ENCODE peak calls at places on chromosome 15, in nine cellular contexts. One of them, this sample, is unnamed.

GRCh38 chr15:74904190-74904805 is 2.4 kb downstream of the FAM219B start:
- DNase-seq in fibroblast of pulmonary artery: no peak
- DNase-seq in adrenal gland: no peak
- DNase-seq in iPS DF 6.9: no peak
- DNase-seq in colonic mucosa: no peak
- DNase-seq in mammary epithelial cell: no peak
- DNase-seq in cardiac fibroblast: no peak
- DNase-seq in MM.1S: no peak
- DNase-seq in stomach: no peak
- DNase-seq in this sample: no peak

GRCh38 chr15:66569461-66570137 is 3.8 kb upstream of the LCTL start:
- DNase-seq in fibroblast of pulmonary artery: no peak
- DNase-seq in adrenal gland: no peak
- DNase-seq in iPS DF 6.9: no peak
- DNase-seq in colonic mucosa: no peak
- DNase-seq in mammary epithelial cell: no peak
- DNase-seq in cardiac fibroblast: no peak
- DNase-seq in MM.1S: no peak
- DNase-seq in stomach: no peak
- DNase-seq in this sample: no peak

GRCh38 chr15:31096563-31096962 is 5.0 kb downstream of the TRPM1 start:
- DNase-seq in fibroblast of pulmonary artery: no peak
- DNase-seq in adrenal gland: no peak
- DNase-seq in iPS DF 6.9: no peak
- DNase-seq in colonic mucosa: no peak
- DNase-seq in mammary epithelial cell: no peak
- DNase-seq in cardiac fibroblast: no peak
- DNase-seq in MM.1S: no peak
- DNase-seq in stomach: no peak
- DNase-seq in this sample: no peak

GRCh38 chr15:101121511-101122090 is 130.2 kb downstream of the CHSY1 start:
- DNase-seq in fibroblast of pulmonary artery: peak
- DNase-seq in adrenal gland: peak
- DNase-seq in iPS DF 6.9: no peak
- DNase-seq in colonic mucosa: peak
- DNase-seq in mammary epithelial cell: peak
- DNase-seq in cardiac fibroblast: peak
- DNase-seq in MM.1S: peak
- DNase-seq in stomach: peak
- DNase-seq in this sample: no peak

GRCh38 chr15:66860844-66861243 is 158.8 kb downstream of the SMAD6 start:
- DNase-seq in fibroblast of pulmonary artery: no peak
- DNase-seq in adrenal gland: peak
- DNase-seq in iPS DF 6.9: no peak
- DNase-seq in colonic mucosa: peak
- DNase-seq in mammary epithelial cell: no peak
- DNase-seq in cardiac fibroblast: no peak
- DNase-seq in MM.1S: no peak
- DNase-seq in stomach: no peak
- DNase-seq in this sample: no peak

GRCh38 chr15:68055224-68055705 is 1.1 kb downstream of the PIAS1 start:
- DNase-seq in fibroblast of pulmonary artery: peak
- DNase-seq in adrenal gland: peak
- DNase-seq in iPS DF 6.9: no peak
- DNase-seq in colonic mucosa: peak
- DNase-seq in mammary epithelial cell: peak
- DNase-seq in cardiac fibroblast: peak
- DNase-seq in MM.1S: peak
- DNase-seq in stomach: no peak
- DNase-seq in this sample: peak

GRCh38 chr15:78174398-78174797 is 25.2 kb downstream of the IDH3A start:
- DNase-seq in fibroblast of pulmonary artery: no peak
- DNase-seq in adrenal gland: peak
- DNase-seq in iPS DF 6.9: no peak
- DNase-seq in colonic mucosa: peak
- DNase-seq in mammary epithelial cell: no peak
- DNase-seq in cardiac fibroblast: no peak
- DNase-seq in MM.1S: peak
- DNase-seq in stomach: no peak
- DNase-seq in this sample: peak

GRCh38 chr15:45168286-45168685 is 19.5 kb downstream of the SHF start:
- DNase-seq in fibroblast of pulmonary artery: no peak
- DNase-seq in adrenal gland: no peak
- DNase-seq in iPS DF 6.9: no peak
- DNase-seq in colonic mucosa: no peak
- DNase-seq in mammary epithelial cell: no peak
- DNase-seq in cardiac fibroblast: no peak
- DNase-seq in MM.1S: no peak
- DNase-seq in stomach: no peak
- DNase-seq in this sample: no peak

GRCh38 chr15:74642328-74642723 is 26.7 kb downstream of the CLK3 start:
- DNase-seq in fibroblast of pulmonary artery: no peak
- DNase-seq in adrenal gland: no peak
- DNase-seq in iPS DF 6.9: no peak
- DNase-seq in colonic mucosa: no peak
- DNase-seq in mammary epithelial cell: no peak
- DNase-seq in cardiac fibroblast: no peak
- DNase-seq in MM.1S: no peak
- DNase-seq in stomach: peak
- DNase-seq in this sample: no peak

GRCh38 chr15:82597815-82598214 is 49.3 kb downstream of the CPEB1 start:
- DNase-seq in fibroblast of pulmonary artery: no peak
- DNase-seq in adrenal gland: no peak
- DNase-seq in iPS DF 6.9: no peak
- DNase-seq in colonic mucosa: no peak
- DNase-seq in mammary epithelial cell: no peak
- DNase-seq in cardiac fibroblast: no peak
- DNase-seq in MM.1S: no peak
- DNase-seq in stomach: no peak
- DNase-seq in this sample: no peak

GRCh38 chr15:56160966-56161365 is 82.7 kb downstream of the RFX7 start:
- DNase-seq in fibroblast of pulmonary artery: peak
- DNase-seq in adrenal gland: no peak
- DNase-seq in iPS DF 6.9: no peak
- DNase-seq in colonic mucosa: no peak
- DNase-seq in mammary epithelial cell: no peak
- DNase-seq in cardiac fibroblast: peak
- DNase-seq in MM.1S: no peak
- DNase-seq in stomach: no peak
- DNase-seq in this sample: no peak

GRCh38 chr15:39016706-39017105 is 452.1 kb upstream of the RASGRP1 start:
- DNase-seq in fibroblast of pulmonary artery: peak
- DNase-seq in adrenal gland: no peak
- DNase-seq in iPS DF 6.9: no peak
- DNase-seq in colonic mucosa: no peak
- DNase-seq in mammary epithelial cell: no peak
- DNase-seq in cardiac fibroblast: no peak
- DNase-seq in MM.1S: no peak
- DNase-seq in stomach: no peak
- DNase-seq in this sample: no peak

GRCh38 chr15:93362821-93363220 is 273.8 kb upstream of the RGMA start:
- DNase-seq in fibroblast of pulmonary artery: no peak
- DNase-seq in adrenal gland: no peak
- DNase-seq in iPS DF 6.9: no peak
- DNase-seq in colonic mucosa: no peak
- DNase-seq in mammary epithelial cell: no peak
- DNase-seq in cardiac fibroblast: no peak
- DNase-seq in MM.1S: no peak
- DNase-seq in stomach: no peak
- DNase-seq in this sample: no peak

GRCh38 chr15:101320501-101321052 is 25.5 kb upstream of the SNRPA1 start:
- DNase-seq in fibroblast of pulmonary artery: peak
- DNase-seq in adrenal gland: peak
- DNase-seq in iPS DF 6.9: peak
- DNase-seq in colonic mucosa: no peak
- DNase-seq in mammary epithelial cell: no peak
- DNase-seq in cardiac fibroblast: peak
- DNase-seq in MM.1S: peak
- DNase-seq in stomach: peak
- DNase-seq in this sample: peak

GRCh38 chr15:74832826-74833225 is 6.4 kb downstream of the CPLX3 start:
- DNase-seq in fibroblast of pulmonary artery: no peak
- DNase-seq in adrenal gland: no peak
- DNase-seq in iPS DF 6.9: no peak
- DNase-seq in colonic mucosa: no peak
- DNase-seq in mammary epithelial cell: no peak
- DNase-seq in cardiac fibroblast: no peak
- DNase-seq in MM.1S: no peak
- DNase-seq in stomach: no peak
- DNase-seq in this sample: no peak

GRCh38 chr15:91706366-91707032 is 147.0 kb upstream of the SLCO3A1 start:
- DNase-seq in fibroblast of pulmonary artery: peak
- DNase-seq in adrenal gland: peak
- DNase-seq in iPS DF 6.9: peak
- DNase-seq in colonic mucosa: peak
- DNase-seq in mammary epithelial cell: peak
- DNase-seq in cardiac fibroblast: peak
- DNase-seq in MM.1S: peak
- DNase-seq in stomach: peak
- DNase-seq in this sample: peak

GRCh38 chr15:45139770-45140169 is 10.0 kb downstream of the DUOX1 start:
- DNase-seq in fibroblast of pulmonary artery: no peak
- DNase-seq in adrenal gland: no peak
- DNase-seq in iPS DF 6.9: no peak
- DNase-seq in colonic mucosa: no peak
- DNase-seq in mammary epithelial cell: no peak
- DNase-seq in cardiac fibroblast: no peak
- DNase-seq in MM.1S: no peak
- DNase-seq in stomach: peak
- DNase-seq in this sample: no peak

GRCh38 chr15:82312611-82313349 is 36.5 kb downstream of the GOLGA6L10 start:
- DNase-seq in fibroblast of pulmonary artery: peak
- DNase-seq in adrenal gland: peak
- DNase-seq in iPS DF 6.9: no peak
- DNase-seq in colonic mucosa: no peak
- DNase-seq in mammary epithelial cell: no peak
- DNase-seq in cardiac fibroblast: peak
- DNase-seq in MM.1S: no peak
- DNase-seq in stomach: peak
- DNase-seq in this sample: no peak

GRCh38 chr15:20345401-20345958 is 196.1 kb downstream of the GOLGA6L6 start:
- DNase-seq in fibroblast of pulmonary artery: no peak
- DNase-seq in adrenal gland: peak
- DNase-seq in iPS DF 6.9: no peak
- DNase-seq in colonic mucosa: no peak
- DNase-seq in mammary epithelial cell: no peak
- DNase-seq in cardiac fibroblast: no peak
- DNase-seq in MM.1S: peak
- DNase-seq in stomach: no peak
- DNase-seq in this sample: no peak

GRCh38 chr15:68470049-68470738 is 38.2 kb upstream of the ITGA11 start:
- DNase-seq in fibroblast of pulmonary artery: no peak
- DNase-seq in adrenal gland: no peak
- DNase-seq in iPS DF 6.9: no peak
- DNase-seq in colonic mucosa: no peak
- DNase-seq in mammary epithelial cell: no peak
- DNase-seq in cardiac fibroblast: no peak
- DNase-seq in MM.1S: no peak
- DNase-seq in stomach: no peak
- DNase-seq in this sample: no peak

DNA sequence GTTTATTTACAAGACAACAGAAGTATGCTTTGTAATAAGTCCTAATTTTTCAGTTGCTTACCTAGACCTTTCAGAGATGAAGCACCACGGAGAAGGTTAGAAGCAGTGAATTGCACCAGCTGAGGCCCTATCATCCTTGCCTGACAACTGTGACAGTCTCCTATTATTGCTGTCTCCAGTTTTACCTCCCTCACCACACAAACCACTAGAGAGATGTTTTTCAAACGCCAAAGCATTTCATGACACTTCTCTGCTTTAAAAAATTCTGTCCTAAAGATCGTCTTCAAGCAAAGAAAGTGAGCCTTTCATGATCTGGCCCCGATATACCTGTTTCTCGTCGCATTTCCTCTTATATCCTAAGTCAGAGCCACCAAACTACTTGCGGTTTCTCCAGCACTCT is 72.3 kb upstream of the TSPAN3 start:
- DNase-seq in fibroblast of pulmonary artery: no peak
- DNase-seq in adrenal gland: no peak
- DNase-seq in iPS DF 6.9: no peak
- DNase-seq in colonic mucosa: no peak
- DNase-seq in mammary epithelial cell: no peak
- DNase-seq in cardiac fibroblast: peak
- DNase-seq in MM.1S: no peak
- DNase-seq in stomach: no peak
- DNase-seq in this sample: peak
- H3K4me3 ChIP-seq in fibroblast of pulmonary artery: no peak
- H3K4me3 ChIP-seq in adrenal gland: no peak
- H3K4me3 ChIP-seq in iPS DF 6.9: no peak
- H3K4me3 ChIP-seq in colonic mucosa: no peak
- H3K4me3 ChIP-seq in mammary epithelial cell: no peak
- H3K4me3 ChIP-seq in cardiac fibroblast: no peak
- H3K4me3 ChIP-seq in MM.1S: no peak
- H3K4me3 ChIP-seq in stomach: no peak
- H3K4me3 ChIP-seq in this sample: no peak

GRCh38 chr15:73608475-73608874 is 24.7 kb downstream of the NPTN start:
- DNase-seq in fibroblast of pulmonary artery: no peak
- DNase-seq in adrenal gland: no peak
- DNase-seq in iPS DF 6.9: no peak
- DNase-seq in colonic mucosa: no peak
- DNase-seq in mammary epithelial cell: no peak
- DNase-seq in cardiac fibroblast: no peak
- DNase-seq in MM.1S: no peak
- DNase-seq in stomach: no peak
- DNase-seq in this sample: no peak
- H3K4me3 ChIP-seq in fibroblast of pulmonary artery: no peak
- H3K4me3 ChIP-seq in adrenal gland: no peak
- H3K4me3 ChIP-seq in iPS DF 6.9: no peak
- H3K4me3 ChIP-seq in colonic mucosa: no peak
- H3K4me3 ChIP-seq in mammary epithelial cell: no peak
- H3K4me3 ChIP-seq in cardiac fibroblast: no peak
- H3K4me3 ChIP-seq in MM.1S: no peak
- H3K4me3 ChIP-seq in stomach: no peak
- H3K4me3 ChIP-seq in this sample: no peak

DNA sequence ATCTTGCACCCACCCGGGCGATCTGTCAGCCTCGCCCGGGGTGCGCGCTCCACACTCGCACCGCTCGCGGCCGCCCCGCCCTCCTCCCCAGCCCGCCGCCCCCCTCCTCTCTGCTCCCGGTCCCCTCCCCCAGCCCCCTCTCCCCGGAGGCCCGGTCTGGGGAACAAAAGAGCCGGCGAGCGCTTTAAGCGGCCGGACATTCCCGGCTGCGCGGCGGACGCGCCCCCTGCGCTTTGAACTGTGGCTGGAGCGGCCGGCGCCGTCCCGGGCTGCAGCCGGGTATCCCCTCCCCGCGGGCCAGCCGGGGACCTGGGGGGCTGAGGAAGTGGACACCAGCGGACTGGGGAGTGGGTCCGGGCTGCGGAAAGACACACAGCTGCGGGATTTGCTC is at the start of gene IGDCC3:
- DNase-seq in fibroblast of pulmonary artery: no peak
- DNase-seq in adrenal gland: no peak
- DNase-seq in iPS DF 6.9: no peak
- DNase-seq in colonic mucosa: no peak
- DNase-seq in mammary epithelial cell: no peak
- DNase-seq in cardiac fibroblast: peak
- DNase-seq in MM.1S: no peak
- DNase-seq in stomach: no peak
- DNase-seq in this sample: no peak
- H3K4me3 ChIP-seq in fibroblast of pulmonary artery: peak
- H3K4me3 ChIP-seq in adrenal gland: peak
- H3K4me3 ChIP-seq in iPS DF 6.9: peak
- H3K4me3 ChIP-seq in colonic mucosa: peak
- H3K4me3 ChIP-seq in mammary epithelial cell: peak
- H3K4me3 ChIP-seq in cardiac fibroblast: peak
- H3K4me3 ChIP-seq in MM.1S: peak
- H3K4me3 ChIP-seq in stomach: peak
- H3K4me3 ChIP-seq in this sample: no peak

GRCh38 chr15:36896949-36897348 is 203.4 kb downstream of the MEIS2 start:
- DNase-seq in fibroblast of pulmonary artery: no peak
- DNase-seq in adrenal gland: no peak
- DNase-seq in iPS DF 6.9: no peak
- DNase-seq in colonic mucosa: no peak
- DNase-seq in mammary epithelial cell: no peak
- DNase-seq in cardiac fibroblast: no peak
- DNase-seq in MM.1S: no peak
- DNase-seq in stomach: no peak
- DNase-seq in this sample: no peak
- H3K4me3 ChIP-seq in fibroblast of pulmonary artery: no peak
- H3K4me3 ChIP-seq in adrenal gland: no peak
- H3K4me3 ChIP-seq in iPS DF 6.9: no peak
- H3K4me3 ChIP-seq in colonic mucosa: no peak
- H3K4me3 ChIP-seq in mammary epithelial cell: no peak
- H3K4me3 ChIP-seq in cardiac fibroblast: no peak
- H3K4me3 ChIP-seq in MM.1S: no peak
- H3K4me3 ChIP-seq in stomach: no peak
- H3K4me3 ChIP-seq in this sample: no peak